ENCODE peak calls at places on chromosomes 1 and 21, in four cellular contexts. Y is lung; Z is CD8-positive, alpha-beta T cell; X is GM23248. B is an unnamed sample.

GRCh38 chr1:172054172-172054571 is 212.9 kb downstream of the DNM3 start:
- DNase-seq in Z (no peak), X (peak; percentile 15), Y (no peak), B (no peak)

GRCh38 chr1:23559136-23559984 is at the start of gene ID3:
- DNase-seq in Y (peak; percentile 98), X (peak; percentile 99), Z (peak; percentile 91), B (peak; percentile 96)

GRCh38 chr21:45421846-45422775 is 17.1 kb downstream of the COL18A1 start:
- DNase-seq in Z (no peak), X (no peak), Y (no peak), B (no peak)

GRCh38 chr1:210446479-210446878 is 117.8 kb downstream of the HHAT start:
- DNase-seq in Z (peak; percentile 87), Y (no peak), X (no peak), B (no peak)

GRCh38 chr1:193060938-193061337 is 1.5 kb downstream of the RO60 start:
- DNase-seq in Y (no peak), Z (peak; percentile 19), X (peak; percentile 68), B (no peak)

GRCh38 chr1:245105815-245106410 is 48.9 kb upstream of the KIF26B start:
- DNase-seq in Y (no peak), Z (no peak), X (no peak), B (no peak)

GRCh38 chr1:31580891-31581603 is 4.7 kb downstream of the TINAGL1 start:
- DNase-seq in Y (no peak), X (no peak), Z (no peak), B (no peak)

GRCh38 chr21:43201491-43201890 is 32.7 kb downstream of the CRYAA start:
- DNase-seq in X (no peak), Z (no peak), Y (no peak), B (no peak)

GRCh38 chr1:170664828-170665617 is 1.1 kb downstream of the PRRX1 start:
- DNase-seq in Z (no peak), X (peak; percentile 80), Y (no peak), B (no peak)

GRCh38 chr1:225481738-225482137 is 53.9 kb upstream of the LBR start:
- DNase-seq in Z (no peak), Y (no peak), X (peak; percentile 50), B (no peak)

GRCh38 chr1:50424045-50424939 is 1.0 kb upstream of the DMRTA2 start:
- DNase-seq in Z (no peak), Y (no peak), X (no peak), B (no peak)

GRCh38 chr1:235199441-235199840 is 38.4 kb upstream of the RBM34 start:
- DNase-seq in Y (no peak), X (peak; percentile 58), Z (no peak), B (no peak)

GRCh38 chr1:212655668-212656440 is 43.8 kb downstream of the BATF3 start:
- DNase-seq in Z (no peak), Y (no peak), X (peak; percentile 91), B (no peak)

GRCh38 chr1:208181259-208181816 is 62.8 kb downstream of the PLXNA2 start:
- DNase-seq in X (no peak), Y (no peak), Z (no peak), B (no peak)

GRCh38 chr1:55212349-55213028 is 2.7 kb downstream of the USP24 start:
- DNase-seq in Z (peak; percentile 26), X (no peak), Y (no peak), B (no peak)

GRCh38 chr1:184208622-184209021 is 157.1 kb downstream of the TSEN15 start:
- DNase-seq in X (no peak), Z (no peak), Y (no peak), B (no peak)

GRCh38 chr1:227621211-227621610 is 57.9 kb downstream of the ZNF678 start:
- DNase-seq in Y (no peak), X (peak; percentile 0), Z (no peak), B (no peak)

GRCh38 chr1:156126043-156126700 is 11.7 kb downstream of the LMNA start:
- DNase-seq in X (peak; percentile 98), Y (peak; percentile 88), Z (peak; percentile 65), B (no peak)

GRCh38 chr1:28115267-28115666 is 26.9 kb upstream of the EYA3 start:
- DNase-seq in Y (peak; percentile 37), X (no peak), Z (peak; percentile 44), B (no peak)

GRCh38 chr21:21612446-21612845 is 614.2 kb downstream of the NCAM2 start:
- DNase-seq in X (peak; percentile 86), Z (no peak), Y (no peak), B (no peak)

GRCh38 chr1:222546548-222547259 is 1.2 kb downstream of the HHIPL2 start:
- DNase-seq in Y (peak; percentile 33), Z (no peak), X (peak; percentile 97), B (no peak)

GRCh38 chr1:222464841-222465210 is 83.1 kb downstream of the HHIPL2 start:
- DNase-seq in X (peak; percentile 72), Y (peak; percentile 55), Z (peak; percentile 70), B (no peak)

GRCh38 chr21:25283720-25284119 is 323.6 kb downstream of the MRPL39 start:
- DNase-seq in Z (no peak), X (peak; percentile 68), Y (no peak), B (no peak)

GRCh38 chr1:43796111-43796581 is 88.8 kb downstream of the ST3GAL3 start:
- DNase-seq in Z (no peak), X (peak; percentile 56), Y (no peak), B (no peak)

DNA sequence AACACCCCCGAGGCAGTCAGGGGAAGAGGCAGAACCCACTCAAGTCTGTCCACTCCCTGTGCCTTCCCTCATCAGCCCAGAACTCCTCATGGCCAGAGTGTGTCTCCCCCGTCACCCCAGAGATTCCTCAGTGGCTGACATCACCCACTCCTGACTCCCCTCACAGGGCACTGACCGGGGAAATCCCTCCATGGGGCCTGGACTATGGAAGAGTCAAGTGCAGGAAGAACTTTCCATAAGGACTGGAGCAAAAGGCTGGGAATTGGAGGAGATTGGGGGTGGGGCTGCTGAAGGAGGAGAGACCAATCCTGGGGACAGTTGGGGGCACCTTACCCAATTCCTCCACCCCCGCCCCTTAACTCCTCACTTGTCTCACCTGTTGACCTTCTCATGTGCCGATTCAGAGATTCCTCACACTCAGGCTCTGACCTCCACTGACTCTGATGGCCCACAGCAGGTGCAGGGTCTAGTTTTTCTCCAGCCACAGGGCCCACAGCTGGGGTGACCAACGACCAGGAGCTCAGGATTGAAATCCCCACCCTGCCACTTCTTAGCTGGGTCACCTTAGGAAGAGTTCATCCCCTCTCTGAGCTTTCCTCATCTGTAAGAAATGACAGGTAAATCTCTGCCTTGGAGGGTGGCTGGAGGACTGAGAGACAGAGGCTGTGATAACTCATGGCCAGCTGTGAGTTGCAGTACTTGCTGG is 481 bp upstream of the EXTL1 start:
- DNase-seq in Y (no peak), X (no peak), Z (no peak), B (no peak)
- H3K4me1 ChIP-seq in Y (no peaks in the 10 kb centered on the region), X (peaks cover 70% of the 10 kb centered on the region), Z (peaks cover 19% of the 10 kb centered on the region), B (peaks cover 57% of the 10 kb centered on the region)

DNA sequence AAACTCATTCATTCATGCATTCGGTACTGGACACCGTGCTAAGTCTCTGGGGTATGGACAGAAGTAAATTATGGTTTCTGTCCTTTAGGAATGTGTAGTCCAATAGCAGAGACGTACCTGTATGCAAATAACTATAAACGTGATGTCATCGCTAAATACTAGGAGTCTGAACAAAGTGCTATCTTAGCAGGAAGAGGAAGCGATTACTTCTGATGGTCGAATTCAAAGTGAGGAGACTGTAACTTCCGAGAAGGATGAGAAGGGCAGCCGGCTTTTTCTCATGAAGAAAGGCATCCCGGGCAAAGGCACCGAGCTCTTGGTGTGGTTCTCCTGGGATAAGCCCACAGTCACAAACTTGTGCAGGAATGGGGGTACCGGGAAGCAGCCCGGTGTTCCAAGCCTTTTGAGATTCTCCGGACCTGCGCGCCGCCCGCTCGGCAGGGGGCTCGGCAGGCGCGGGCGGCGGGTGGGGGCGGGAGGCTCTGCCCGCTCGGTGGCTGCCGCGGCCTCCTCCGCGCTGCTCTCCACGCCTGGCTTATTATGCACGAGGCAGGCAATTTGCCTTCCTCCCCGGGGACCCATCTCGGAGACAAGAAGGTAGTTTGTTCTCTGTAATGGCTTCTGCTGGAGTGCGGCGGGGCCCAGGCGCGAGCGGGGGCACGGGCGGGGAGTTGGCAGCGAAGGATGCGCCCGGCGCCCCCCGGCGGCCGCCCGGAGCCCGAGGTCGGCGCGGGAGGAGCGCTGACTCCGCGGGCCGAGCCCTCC is 67.5 kb upstream of the CD1D start:
- DNase-seq in Z (peak; percentile 45), X (peak; percentile 68), Y (no peak), B (no peak)
- H3K27ac ChIP-seq in Z (no peak overlapping the region), X (no peak overlapping the region), Y (no peak overlapping the region), B (no peak overlapping the region)

GRCh38 chr1:36384542-36385409 is 948 bp downstream of the STK40 start:
- DNase-seq in X (peak; percentile 67), Y (peak; percentile 87), Z (peak; percentile 44), B (peak; percentile 79)

GRCh38 chr1:36386262-36387140 is 777 bp upstream of the STK40 start:
- DNase-seq in X (peak; percentile 100), Z (peak; percentile 93), Y (peak; percentile 97), B (peak; percentile 100)

GRCh38 chr1:36385410-36386261 is at the start of gene STK40:
- DNase-seq in Y (peak; percentile 98), Z (peak; percentile 99), X (peak; percentile 99), B (peak; percentile 99)

GRCh38 chr1:36389960-36390359 is 4.2 kb upstream of the STK40 start:
- DNase-seq in Z (no peak), Y (no peak), X (no peak), B (no peak)

DNA sequence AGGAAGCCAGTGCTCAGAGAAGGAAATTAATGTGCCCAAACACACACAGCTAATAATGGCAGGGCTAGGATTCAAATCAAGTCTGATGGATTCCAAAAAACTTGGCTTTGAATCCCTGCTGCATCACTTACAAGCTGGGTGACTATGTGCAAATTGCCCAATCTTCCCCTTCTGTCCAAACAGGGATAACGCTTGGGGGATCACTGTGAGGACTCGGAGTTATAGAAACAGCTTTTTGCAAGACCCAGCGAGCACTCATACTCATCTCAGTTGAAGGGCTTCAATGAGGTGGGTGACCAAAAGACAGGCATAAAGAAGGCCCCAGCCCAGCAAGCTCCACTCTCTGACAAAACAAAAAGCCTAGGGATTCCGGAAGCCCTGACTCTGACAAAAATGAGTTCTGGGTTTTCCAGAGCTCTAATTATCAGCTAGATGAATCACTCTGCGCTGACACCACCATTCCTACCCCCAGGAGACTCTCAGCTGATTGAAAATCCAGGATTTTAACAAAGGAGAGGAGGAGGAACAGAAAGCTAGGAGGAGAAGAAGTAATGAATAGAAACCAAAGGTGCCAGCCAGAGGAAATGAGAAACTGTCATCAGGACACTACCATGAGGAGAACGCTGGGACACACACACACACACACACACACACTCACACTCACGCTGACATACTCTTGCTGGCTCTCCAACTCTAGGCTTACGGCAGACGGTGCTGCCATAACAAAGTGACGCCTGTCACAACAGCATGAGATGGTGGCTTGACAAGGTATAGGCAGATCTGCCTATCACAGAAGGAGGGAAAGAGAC is 1.6 kb upstream of the STK40 start:
- DNase-seq in Y (no peak), Z (no peak), X (peak; percentile 96), B (peak; percentile 55)
- H3K4me1 ChIP-seq in Y (peaks cover 12% of the 10 kb centered on the region), Z (peaks cover 27% of the 10 kb centered on the region), X (peaks cover 26% of the 10 kb centered on the region), B (peaks cover 80% of the 10 kb centered on the region)

DNA sequence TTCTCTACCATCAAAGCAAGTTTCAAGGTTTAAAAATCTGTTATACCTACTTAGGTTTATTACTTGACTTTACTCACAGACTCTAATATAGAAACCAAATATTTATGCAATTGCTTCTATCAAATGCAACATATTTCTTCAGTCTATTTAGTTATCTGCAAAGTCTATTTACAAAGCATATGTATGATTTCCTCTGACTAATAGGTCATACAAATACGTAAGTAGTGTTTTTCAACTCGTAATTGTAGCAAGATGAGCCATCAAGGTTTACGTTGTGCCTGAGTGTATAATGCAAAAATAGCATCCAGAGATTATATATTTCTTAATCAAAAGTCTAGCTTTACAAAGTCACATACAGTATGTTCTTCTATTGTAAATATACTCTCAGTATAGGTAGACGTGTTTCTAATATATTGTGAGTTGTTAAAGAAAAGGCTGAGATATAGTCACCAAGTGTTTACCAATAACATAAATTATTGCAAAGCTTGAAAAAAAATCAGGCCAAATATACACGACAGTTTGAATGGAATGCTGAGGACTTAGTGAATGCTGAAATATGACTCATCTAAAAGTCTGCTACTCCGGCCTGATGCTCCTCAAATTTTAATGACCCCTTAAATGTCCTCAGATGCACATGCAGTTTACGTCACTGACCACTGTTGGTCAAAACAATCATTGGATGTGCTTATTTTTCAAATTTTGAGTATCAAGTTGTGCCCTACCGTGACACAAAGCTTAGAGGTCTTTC is 48.4 kb downstream of the ADAMTS5 start:
- DNase-seq in Y (no peak), Z (no peak), X (peak; percentile 69), B (no peak)
- H3K27ac ChIP-seq in Y (no peak overlapping the region), Z (no peak overlapping the region), X (peak overlapping the region; percentile 27), B (no peak overlapping the region)

B was measured in gastrocnemius medialis.